ENCODE peak calls at places on chromosomes 1 and 21, in nine cellular contexts. I, U, S, T, F, J, H, G and E are unnamed samples.

GRCh38 chr1:65317866-65318653 is 8.7 kb downstream of the DNAJC6 start:
- DNase-seq in J (no peak), G (no peak), I (no peak), U (no peak), T (no peak), F (no peak), S (no peak), H (no peak), E (no peak)

GRCh38 chr1:106678661-106679060 is 377.8 kb upstream of the PRMT6 start:
- DNase-seq in G (no peak), U (no peak), I (no peak), S (no peak), T (no peak), H (no peak), J (no peak), F (no peak), E (no peak)

GRCh38 chr21:33373451-33373850 is 29.8 kb upstream of the IFNGR2 start:
- DNase-seq in H (no peak), T (no peak), I (no peak), G (no peak), U (no peak), S (no peak), F (no peak), J (no peak), E (no peak)

GRCh38 chr1:117093091-117093534 is 28.4 kb downstream of the TRIM45 start:
- DNase-seq in I (no peak), G (peak; percentile 71), S (peak; percentile 92), U (no peak), T (no peak), J (no peak), F (peak; percentile 34), H (peak; percentile 67), E (no peak)

GRCh38 chr1:3064296-3064850 is 4.6 kb upstream of the PRDM16 start:
- DNase-seq in U (peak; percentile 43), T (no peak), S (no peak), G (no peak), I (no peak), J (no peak), F (no peak), H (no peak), E (no peak)

GRCh38 chr1:181086926-181087325 is 1.6 kb upstream of the IER5 start:
- DNase-seq in T (no peak), I (no peak), H (no peak), F (no peak), J (no peak), U (no peak), G (no peak), S (peak; percentile 64), E (no peak)

GRCh38 chr1:202187697-202188407 is 5.7 kb upstream of the LGR6 start:
- DNase-seq in I (no peak), J (no peak), F (no peak), H (no peak), T (no peak), U (no peak), S (no peak), G (no peak), E (no peak)

GRCh38 chr1:30111431-30111830 is 612.0 kb downstream of the MATN1 start:
- DNase-seq in G (peak; percentile 52), T (no peak), H (no peak), I (no peak), J (no peak), U (no peak), S (peak; percentile 29), F (no peak), E (no peak)

GRCh38 chr21:43191971-43192370 is 23.2 kb downstream of the CRYAA start:
- DNase-seq in I (no peak), S (no peak), F (no peak), J (no peak), U (no peak), H (no peak), G (no peak), T (no peak), E (no peak)

GRCh38 chr21:43194303-43195130 is 25.7 kb downstream of the CRYAA start:
- DNase-seq in H (no peak), T (no peak), G (no peak), J (no peak), F (no peak), S (no peak), I (no peak), U (no peak), E (no peak)

GRCh38 chr21:43192501-43193081 is 23.8 kb downstream of the CRYAA start:
- DNase-seq in I (no peak), T (no peak), H (no peak), F (no peak), S (no peak), J (no peak), U (no peak), G (no peak), E (no peak)

GRCh38 chr21:43193651-43194302 is 25.0 kb downstream of the CRYAA start:
- DNase-seq in H (no peak), J (no peak), T (no peak), G (no peak), S (no peak), U (no peak), F (peak; percentile 64), I (no peak), E (no peak)

DNA sequence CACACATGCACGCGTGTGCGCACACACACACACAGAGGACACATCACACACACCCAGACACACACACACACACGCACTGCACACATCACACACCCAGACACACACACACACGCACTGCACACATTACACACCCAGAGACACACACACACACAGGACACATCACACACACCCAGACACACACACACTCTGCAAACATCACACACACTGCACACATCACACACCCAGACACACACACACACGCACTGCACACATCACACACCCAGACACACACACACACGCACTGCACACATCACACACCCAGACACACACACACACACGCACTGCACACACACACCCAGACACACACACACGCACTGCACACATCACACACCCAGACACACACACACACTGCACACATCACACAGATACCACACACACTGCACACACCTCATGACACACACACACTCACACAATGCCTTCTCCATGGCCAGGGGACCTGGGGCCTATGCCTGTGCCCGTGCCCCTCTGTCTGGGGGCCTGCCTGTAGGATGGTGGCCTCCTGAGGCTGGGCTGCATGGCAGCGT is 24.4 kb downstream of the CRYAA start:
- DNase-seq in T (no peak), G (no peak), H (no peak), U (no peak), I (no peak), J (no peak), F (no peak), S (no peak), E (no peak)
- H3K4me1 ChIP-seq in T (peaks cover 72% of the 10 kb centered on the region), G (peaks cover 20% of the 10 kb centered on the region), H (no peaks in the 10 kb centered on the region), U (peaks cover 22% of the 10 kb centered on the region), I (no peaks in the 10 kb centered on the region), J (no peaks in the 10 kb centered on the region), F (peaks cover 30% of the 10 kb centered on the region), S (no peaks in the 10 kb centered on the region), E (no peaks in the 10 kb centered on the region)

GRCh38 chr1:9655127-9655723 is 3.7 kb downstream of the PIK3CD start:
- DNase-seq in T (no peak), U (no peak), S (no peak), G (no peak), I (peak; percentile 59), H (no peak), F (no peak), J (peak; percentile 12), E (no peak)

GRCh38 chr1:9655836-9656235 is 4.3 kb downstream of the PIK3CD start:
- DNase-seq in F (no peak), T (no peak), J (no peak), S (no peak), H (no peak), U (no peak), G (no peak), I (no peak), E (no peak)

GRCh38 chr1:9653195-9653782 is 1.8 kb downstream of the PIK3CD start:
- DNase-seq in T (no peak), J (no peak), U (no peak), F (no peak), H (no peak), S (no peak), I (peak; percentile 50), G (no peak), E (no peak)

GRCh38 chr1:9652379-9653194 is 1.1 kb downstream of the PIK3CD start:
- DNase-seq in T (no peak), J (peak; percentile 66), U (peak; percentile 70), H (no peak), G (no peak), I (peak; percentile 89), F (peak; percentile 30), S (no peak), E (peak; percentile 72)

GRCh38 chr1:9653783-9654517 is 2.4 kb downstream of the PIK3CD start:
- DNase-seq in S (no peak), J (no peak), G (no peak), F (no peak), T (no peak), I (peak; percentile 51), U (no peak), H (no peak), E (no peak)
- H3K4me3 ChIP-seq in S (no peak overlapping the region), J (peak overlapping the region; percentile 86), G (no peak overlapping the region), F (no peak overlapping the region), T (no peak overlapping the region), I (peak overlapping the region; percentile 91), U (peak overlapping the region; percentile 64), H (peak overlapping the region; percentile 69), E (peak overlapping the region; percentile 81)

GRCh38 chr1:15047237-15047636 is 106.3 kb upstream of the TMEM51 start:
- DNase-seq in I (no peak), J (no peak), H (no peak), G (no peak), T (no peak), U (no peak), S (no peak), F (no peak), E (no peak)
- H3K4me1 ChIP-seq in I (no peaks in the 10 kb centered on the region), J (no peaks in the 10 kb centered on the region), H (no peaks in the 10 kb centered on the region), G (peaks cover 2% of the 10 kb centered on the region), T (peaks cover 8% of the 10 kb centered on the region), U (no peaks in the 10 kb centered on the region), S (no peaks in the 10 kb centered on the region), F (no peaks in the 10 kb centered on the region), E (no peaks in the 10 kb centered on the region)

GRCh38 chr1:92480813-92481597 is 5.7 kb downstream of the GFI1 start:
- DNase-seq in G (no peak), H (no peak), I (no peak), T (no peak), S (no peak), F (no peak), J (no peak), U (peak; percentile 45), E (no peak)

GRCh38 chr1:92480200-92480812 is 6.4 kb downstream of the GFI1 start:
- DNase-seq in J (no peak), S (no peak), H (no peak), U (peak; percentile 48), F (peak; percentile 23), G (no peak), I (no peak), T (no peak), E (no peak)

GRCh38 chr1:92479587-92479986 is 7.1 kb downstream of the GFI1 start:
- DNase-seq in G (no peak), F (no peak), U (no peak), J (no peak), I (no peak), H (no peak), S (no peak), T (no peak), E (no peak)

GRCh38 chr1:92476071-92476607 is 10.6 kb downstream of the GFI1 start:
- DNase-seq in I (peak; percentile 69), T (no peak), U (no peak), F (no peak), J (peak; percentile 15), G (no peak), H (no peak), S (no peak), E (peak; percentile 60)

DNA sequence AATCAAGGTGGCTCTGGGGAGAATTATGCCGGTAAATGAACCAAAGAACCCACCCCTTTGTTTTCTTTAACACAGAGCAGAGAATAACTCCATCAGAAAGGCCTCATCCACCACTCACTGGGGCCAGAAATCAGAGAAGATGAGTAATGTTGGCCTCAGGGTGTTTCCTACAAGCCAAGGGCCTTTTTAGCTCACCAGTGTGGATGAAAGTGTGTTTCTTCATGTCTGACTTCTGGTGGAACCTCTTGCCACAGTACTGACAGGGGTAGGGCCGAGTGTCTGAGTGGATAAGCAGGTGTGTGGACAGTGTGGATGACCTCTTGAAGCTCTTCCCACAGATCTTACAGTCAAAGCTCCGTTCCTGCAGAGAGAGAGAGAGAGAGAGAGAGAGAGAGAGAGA is 8.3 kb downstream of the GFI1 start:
- DNase-seq in H (no peak), J (no peak), U (no peak), I (no peak), S (no peak), T (no peak), F (no peak), G (no peak), E (no peak)
- H3K4me3 ChIP-seq in H (no peak overlapping the region), J (no peak overlapping the region), U (no peak overlapping the region), I (no peak overlapping the region), S (no peak overlapping the region), T (no peak overlapping the region), F (no peak overlapping the region), G (no peak overlapping the region), E (no peak overlapping the region)